ENCODE peak calls at places on chromosomes 6 and 20, in four cellular contexts. S is ovary, O is heart left ventricle, I is uterus. Z is an unnamed sample.
A peak's percentile ranks its signal among the peaks of the same experiment; 100 is the strongest.

GRCh38 chr20:59010995-59011873 is 4.2 kb upstream of the CTSZ start:
- DNase-seq in S (no peak), O (peak; percentile 37), I (no peak), Z (no peak)

GRCh38 chr20:37195018-37195417 is 15.7 kb upstream of the MROH8 start:
- DNase-seq in S (no peak), I (no peak), O (no peak), Z (no peak)

GRCh38 chr6:78513856-78514255 is 353.5 kb upstream of the IRAK1BP1 start:
- DNase-seq in O (no peak), S (no peak), I (no peak), Z (no peak)

GRCh38 chr6:128067446-128068109 is 166.7 kb upstream of the THEMIS start:
- DNase-seq in S (no peak), I (no peak), O (no peak), Z (no peak)

GRCh38 chr6:39791311-39791710 is 865 bp upstream of the DAAM2 start:
- DNase-seq in I (no peak), O (no peak), S (no peak), Z (no peak)

GRCh38 chr6:40695750-40696415 is 108.7 kb upstream of the LRFN2 start:
- DNase-seq in S (no peak), O (no peak), I (no peak), Z (no peak)

GRCh38 chr6:139262519-139263300 is 29.1 kb downstream of the TXLNB start:
- DNase-seq in S (no peak), O (no peak), I (no peak), Z (no peak)

GRCh38 chr20:6074145-6074561 is 20.3 kb upstream of the LRRN4 start:
- DNase-seq in I (no peak), O (no peak), S (no peak), Z (peak; percentile 56)

GRCh38 chr6:118993358-118993757 is 58.4 kb upstream of the MCM9 start:
- DNase-seq in I (no peak), O (no peak), S (no peak), Z (no peak)

GRCh38 chr6:38997128-38997761 is 51.3 kb upstream of the GLP1R start:
- DNase-seq in O (peak; percentile 22), S (no peak), I (no peak), Z (no peak)

GRCh38 chr20:47295921-47296426 is 60.5 kb downstream of the ZMYND8 start:
- DNase-seq in S (no peak), I (no peak), O (no peak), Z (peak; percentile 81)

GRCh38 chr6:71468841-71469750 is 180.5 kb downstream of the OGFRL1 start:
- DNase-seq in O (peak; percentile 34), I (peak; percentile 27), S (no peak), Z (no peak)

GRCh38 chr6:151276112-151276745 is 36.5 kb downstream of the AKAP12 start:
- DNase-seq in I (no peak), O (no peak), S (no peak), Z (no peak)

GRCh38 chr20:62831854-62832211 is 15.0 kb downstream of the COL9A3 start:
- DNase-seq in O (no peak), S (no peak), I (no peak), Z (no peak)

GRCh38 chr20:62830251-62830650 is 13.4 kb downstream of the COL9A3 start:
- DNase-seq in I (no peak), O (no peak), S (no peak), Z (no peak)

GRCh38 chr20:62831361-62831788 is 14.5 kb downstream of the COL9A3 start:
- DNase-seq in S (no peak), O (no peak), I (no peak), Z (no peak)

GRCh38 chr20:62829231-62830230 is 12.7 kb downstream of the COL9A3 start:
- DNase-seq in I (no peak), O (no peak), S (no peak), Z (no peak)

DNA sequence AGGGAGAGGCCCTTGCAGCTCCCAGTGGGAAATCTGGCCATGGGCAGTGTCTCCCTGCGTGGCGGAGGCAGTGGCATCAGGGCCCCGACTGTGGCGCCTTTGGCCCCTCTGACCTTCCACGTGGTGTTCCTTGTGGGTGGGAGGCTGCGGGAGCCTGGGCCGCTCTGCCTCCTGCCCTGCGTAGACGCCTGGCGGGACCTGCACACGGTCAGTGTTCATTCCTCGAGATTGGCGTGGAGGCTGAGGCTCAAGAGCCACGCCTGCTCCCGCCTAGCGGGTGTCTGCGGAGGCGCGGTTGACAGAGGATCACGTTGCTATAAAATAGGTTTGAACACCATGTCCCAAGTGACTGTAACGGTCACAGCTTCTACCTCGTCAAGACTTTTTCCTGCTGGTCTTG is 14.0 kb downstream of the COL9A3 start:
- DNase-seq in S (no peak), I (no peak), O (no peak), Z (no peak)
- H3K4me3 ChIP-seq in S (no peak overlapping the region), I (no peak overlapping the region), O (no peak overlapping the region), Z (no peak overlapping the region)

DNA sequence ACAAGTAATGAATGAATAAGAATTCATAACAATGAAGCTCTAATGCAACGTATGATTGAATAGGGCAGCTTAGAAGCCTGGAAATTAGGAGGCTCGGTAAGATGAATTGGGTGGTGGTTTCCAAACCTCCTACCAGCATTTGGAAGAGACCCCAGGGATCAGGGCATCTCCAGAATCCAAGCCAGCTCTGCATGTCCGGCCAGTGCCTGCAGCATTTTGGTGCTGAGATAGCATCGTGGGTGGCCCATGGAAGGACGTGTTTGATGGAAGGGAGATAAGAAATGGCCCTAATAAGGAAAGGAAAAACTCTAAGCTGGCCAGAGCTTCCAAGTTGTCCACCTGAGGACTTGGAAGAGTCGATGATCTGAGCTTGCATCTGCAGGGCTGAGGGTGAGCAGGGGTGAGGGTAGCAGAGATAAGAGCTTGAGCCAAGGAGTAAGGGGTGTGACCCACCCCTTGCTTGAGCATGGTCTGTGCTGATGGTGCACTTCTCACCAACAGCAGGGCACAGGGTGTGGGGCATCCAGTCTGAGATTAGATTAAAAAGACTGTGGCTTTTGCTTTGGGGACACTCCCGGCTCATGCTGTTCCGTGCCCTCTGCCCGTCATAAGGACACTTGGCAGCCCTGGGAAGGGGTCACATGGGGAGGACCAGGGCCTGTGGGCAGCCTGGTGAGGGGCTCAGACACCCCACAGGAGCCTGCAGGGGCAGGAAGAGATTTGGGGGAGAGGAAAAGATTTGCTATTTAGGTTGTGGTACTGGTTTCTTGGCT is 213.2 kb downstream of the ERMARD start:
- DNase-seq in I (no peak), O (no peak), S (no peak), Z (peak; percentile 46)
- TF ChIP-seq CTCF in I (no peak), O (no peak), S (no peak), Z (no peak)

DNA sequence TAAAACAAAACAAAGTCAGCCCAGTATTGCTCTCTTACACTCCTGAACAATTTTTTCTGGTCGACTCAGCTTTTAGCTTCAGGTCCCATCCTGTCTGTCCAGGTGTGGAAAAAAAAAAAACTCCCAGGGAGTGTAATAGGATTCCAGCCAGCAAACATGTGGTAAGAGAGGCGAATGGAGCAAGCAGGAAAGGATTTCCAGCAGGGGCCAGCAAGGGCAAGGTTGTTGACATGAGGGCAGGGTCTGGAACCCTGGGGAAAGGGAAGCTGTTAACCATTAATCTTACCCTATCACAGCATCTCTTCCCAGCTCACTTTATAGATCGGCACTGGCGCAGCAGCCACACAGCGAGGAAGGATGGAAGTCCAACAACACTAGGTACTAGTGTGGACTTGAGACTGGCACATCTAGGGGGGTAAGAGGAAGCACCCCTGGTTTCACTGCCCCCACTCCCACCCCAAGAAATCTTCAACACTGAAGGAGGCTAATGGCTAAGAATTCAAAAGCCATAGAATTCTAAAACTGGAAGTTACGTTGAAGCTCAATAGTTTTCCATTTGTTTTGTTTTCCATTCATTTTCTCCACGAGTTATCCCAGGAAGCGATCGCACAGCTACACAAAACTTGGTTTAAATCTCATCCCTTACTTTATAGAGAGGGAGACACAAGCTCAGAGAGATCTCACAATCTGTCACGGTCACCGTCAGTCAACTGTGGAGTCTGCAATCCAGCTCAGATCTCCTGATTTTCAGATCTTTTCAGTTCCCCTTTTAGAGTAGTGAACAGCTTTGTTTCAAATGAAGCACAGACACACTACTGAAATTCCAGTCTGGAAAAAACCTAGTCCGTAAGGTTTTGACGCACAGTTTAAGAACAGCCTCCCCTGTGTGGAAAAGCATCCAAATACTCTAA is 53.4 kb downstream of the SLC22A23 start:
- DNase-seq in O (no peak), I (peak; percentile 31), S (peak; percentile 37), Z (no peak)
- TF ChIP-seq POLR2A in O (no peak), I (no peak), S (no peak), Z (no peak)

GRCh38 chr6:31352497-31353368 is 4.2 kb downstream of the HLA-B start:
- DNase-seq in O (no peak), S (no peak), I (no peak), Z (no peak)
- H3K4me3 ChIP-seq in O (no peak overlapping the region), S (no peak overlapping the region), I (no peak overlapping the region), Z (no peak overlapping the region)

GRCh38 chr20:32583581-32584045 is 1.5 kb downstream of the NOL4L start:
- DNase-seq in O (no peak), S (no peak), I (no peak), Z (no peak)

GRCh38 chr20:32585011-32585518 is at the start of gene NOL4L:
- DNase-seq in O (no peak), I (peak; percentile 40), S (no peak), Z (no peak)

GRCh38 chr20:32580970-32581838 is 3.9 kb downstream of the NOL4L start:
- DNase-seq in O (no peak), I (no peak), S (no peak), Z (no peak)

GRCh38 chr20:32581839-32582658 is 3.1 kb downstream of the NOL4L start:
- DNase-seq in I (no peak), O (no peak), S (no peak), Z (no peak)

GRCh38 chr20:32582659-32583580 is 2.2 kb downstream of the NOL4L start:
- DNase-seq in I (peak; percentile 54), O (peak; percentile 41), S (peak; percentile 52), Z (no peak)
- TF ChIP-seq CTCF in I (no peak), O (no peak), S (no peak), Z (no peak)

DNA sequence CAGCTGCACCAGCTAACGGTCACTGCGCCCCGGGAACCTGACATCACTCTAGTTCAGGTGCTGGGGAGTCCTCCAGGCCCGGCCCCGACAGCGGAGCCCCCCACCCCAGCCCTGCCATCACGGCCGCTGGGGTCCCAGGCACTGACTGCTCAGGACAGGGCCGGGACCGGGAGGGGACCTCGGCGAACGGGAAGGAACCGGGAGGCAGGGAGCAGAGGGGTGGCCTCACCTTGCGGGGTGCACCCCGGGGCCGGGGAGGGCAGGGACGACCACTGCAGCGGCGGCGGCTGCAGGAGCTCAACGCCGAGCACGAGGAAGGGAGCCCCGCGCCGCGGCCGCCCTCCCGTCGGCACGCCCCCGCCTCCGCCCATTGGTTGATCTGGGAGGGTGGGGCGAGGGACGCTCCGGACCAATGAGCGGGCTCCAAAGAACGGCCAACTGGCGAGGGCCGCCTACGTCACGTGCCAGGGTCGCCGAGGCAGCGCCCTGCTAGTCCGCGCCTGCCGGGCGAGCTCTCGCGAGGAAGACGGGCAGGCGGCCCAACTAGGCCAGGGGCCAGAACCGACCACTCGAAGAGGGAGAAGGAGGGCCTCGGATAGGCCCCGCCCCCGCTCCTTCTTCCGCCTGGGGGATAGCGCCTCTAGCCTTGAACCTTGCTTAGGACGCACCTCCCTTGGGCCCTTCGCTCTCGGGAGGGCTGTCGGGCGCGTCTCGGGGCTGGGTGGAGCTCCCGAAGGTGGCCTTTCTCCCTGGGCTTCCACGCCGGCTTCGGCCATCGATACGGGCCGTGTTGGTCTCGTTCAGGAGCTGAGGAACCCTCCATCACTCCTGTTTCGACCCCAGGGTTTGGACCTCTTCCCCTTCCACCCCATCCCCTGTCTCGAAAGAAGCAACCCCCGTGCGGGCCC is at the start of gene ADISSP:
- DNase-seq in S (peak; percentile 99), I (peak; percentile 99), O (peak; percentile 99), Z (peak; percentile 100)
- TF ChIP-seq POLR2A in S (peak; percentile 67), I (peak; percentile 75), O (peak; percentile 69), Z (no peak)